ENCODE peak calls at places on chromosome 14, in eight cellular contexts. M is BE2C, L is left ventricle myocardium inferior, T is prostate gland, K is cardiac muscle cell, Z is mucosa of descending colon, A is psoas muscle, E is stomach. H is an unnamed sample. For H3K4me1, the result is how much of the 10 kb centered on the place peaks cover.

GRCh38 chr14:32078030-32078793 is 1.1 kb downstream of the ARHGAP5 start:
- DNase-seq in Z (peak), K (peak), E (peak), A (peak), T (peak), M (peak), L (peak), H (peak)

GRCh38 chr14:36214476-36215216 is 38.1 kb upstream of the PTCSC3 start:
- DNase-seq in Z (no peak), T (no peak), K (no peak), E (no peak), L (no peak), M (no peak), A (no peak), H (no peak)

GRCh38 chr14:73180385-73180805 is 44.1 kb downstream of the PSEN1 start:
- DNase-seq in A (no peak), T (no peak), Z (no peak), E (no peak), M (no peak), L (no peak), K (peak), H (no peak)

GRCh38 chr14:38238881-38239280 is 17.0 kb downstream of the CLEC14A start:
- DNase-seq in A (no peak), M (no peak), E (no peak), L (no peak), K (no peak), Z (no peak), T (no peak), H (no peak)

GRCh38 chr14:23578560-23579310 is at the start of gene JPH4:
- DNase-seq in K (no peak), L (no peak), Z (no peak), M (no peak), T (no peak), E (peak), A (no peak), H (no peak)

GRCh38 chr14:56532546-56532945 is 47.1 kb upstream of the TMEM260 start:
- DNase-seq in K (no peak), T (no peak), M (no peak), E (no peak), L (no peak), Z (peak), A (no peak), H (no peak)

GRCh38 chr14:71208702-71209357 is 301.6 kb downstream of the PCNX1 start:
- DNase-seq in L (no peak), T (no peak), K (no peak), E (no peak), Z (no peak), M (no peak), A (no peak), H (no peak)

GRCh38 chr14:100419856-100420255 is 96.7 kb downstream of the SLC25A47 start:
- DNase-seq in Z (no peak), L (no peak), A (no peak), K (no peak), M (peak), T (no peak), E (no peak), H (no peak)

GRCh38 chr14:39229601-39230110 is 4.1 kb upstream of the MIA2 start:
- DNase-seq in K (no peak), A (no peak), L (no peak), Z (no peak), E (no peak), M (no peak), T (no peak), H (no peak)

GRCh38 chr14:39176263-39177167 is 1.5 kb downstream of the PNN start:
- DNase-seq in A (no peak), T (no peak), Z (no peak), E (no peak), K (no peak), M (no peak), L (no peak), H (no peak)

GRCh38 chr14:61119006-61119405 is 138.0 kb downstream of the SLC38A6 start:
- DNase-seq in L (no peak), M (no peak), A (no peak), E (no peak), K (no peak), Z (no peak), T (no peak), H (no peak)

GRCh38 chr14:53450871-53451270 is 297.7 kb upstream of the DDHD1 start:
- DNase-seq in K (peak), A (no peak), Z (peak), M (no peak), E (peak), T (peak), L (no peak), H (peak)

GRCh38 chr14:55297611-55298323 is 26.5 kb downstream of the FBXO34 start:
- DNase-seq in A (no peak), L (no peak), Z (peak), M (no peak), K (no peak), E (peak), T (peak), H (peak)

GRCh38 chr14:73344304-73344703 is 107.0 kb downstream of the PAPLN start:
- DNase-seq in A (no peak), M (no peak), Z (no peak), K (no peak), T (no peak), L (no peak), E (no peak), H (no peak)

GRCh38 chr14:58238252-58239247 is 6.1 kb upstream of the PSMA3 start:
- DNase-seq in A (no peak), T (no peak), L (no peak), M (peak), Z (peak), E (no peak), K (peak), H (no peak)

GRCh38 chr14:36580856-36581831 is 1.3 kb downstream of the NKX2-8 start:
- DNase-seq in Z (peak), M (no peak), K (peak), T (peak), A (peak), E (no peak), L (peak), H (no peak)

GRCh38 chr14:32898876-32899275 is 39.8 kb upstream of the NPAS3 start:
- DNase-seq in E (no peak), Z (no peak), K (no peak), T (no peak), A (no peak), M (no peak), L (no peak), H (no peak)

GRCh38 chr14:21087294-21088091 is 11.0 kb downstream of the ZNF219 start:
- DNase-seq in K (peak), A (peak), Z (no peak), M (no peak), L (no peak), T (no peak), E (no peak), H (no peak)

GRCh38 chr14:75803768-75804167 is 142.7 kb downstream of the TTLL5 start:
- DNase-seq in L (no peak), K (peak), E (no peak), T (no peak), A (no peak), Z (no peak), M (no peak), H (no peak)

GRCh38 chr14:24442240-24443052 is at the start of gene SDR39U1:
- DNase-seq in Z (peak), A (peak), L (peak), E (peak), M (peak), K (peak), T (peak), H (peak)

GRCh38 chr14:106820119-106820518 is 1293.7 kb downstream of the TMEM121 start:
- DNase-seq in E (no peak), M (no peak), T (no peak), K (no peak), L (no peak), Z (no peak), A (no peak), H (no peak)

GRCh38 chr14:39034481-39035296 is 68.3 kb downstream of the SEC23A start:
- DNase-seq in L (no peak), M (peak), A (no peak), Z (peak), T (no peak), K (peak), E (no peak), H (no peak)

GRCh38 chr14:104146651-104147345 is 8.4 kb downstream of the KIF26A start:
- DNase-seq in L (peak), E (no peak), Z (no peak), T (no peak), A (peak), M (peak), K (no peak), H (no peak)

GRCh38 chr14:99339551-99339950 is 67.6 kb upstream of the BCL11B start:
- DNase-seq in T (no peak), E (no peak), K (no peak), A (no peak), Z (no peak), L (no peak), M (no peak), H (no peak)

GRCh38 chr14:53226553-53226952 is 73.4 kb upstream of the DDHD1 start:
- DNase-seq in M (peak), L (peak), Z (no peak), A (peak), E (no peak), T (no peak), K (peak), H (no peak)

GRCh38 chr14:98896476-98896875 is 375.5 kb downstream of the BCL11B start:
- DNase-seq in M (no peak), Z (no peak), T (no peak), L (no peak), K (no peak), E (no peak), A (no peak), H (no peak)

GRCh38 chr14:86086962-86087361 is 557.0 kb downstream of the FLRT2 start:
- DNase-seq in Z (no peak), A (no peak), K (no peak), M (no peak), E (no peak), T (no peak), L (no peak), H (no peak)

GRCh38 chr14:21098134-21098891 is at the start of gene ZNF219:
- DNase-seq in A (peak), T (peak), Z (peak), K (peak), E (peak), L (peak), M (peak), H (peak)

GRCh38 chr14:99121027-99121875 is 150.7 kb downstream of the BCL11B start:
- DNase-seq in A (no peak), E (peak), T (no peak), Z (no peak), K (no peak), L (no peak), M (no peak), H (peak)

GRCh38 chr14:80464531-80465149 is 253.3 kb upstream of the DIO2 start:
- DNase-seq in Z (no peak), A (no peak), K (no peak), E (no peak), L (no peak), T (no peak), M (no peak), H (no peak)

GRCh38 chr14:45085004-45085403 is 1.1 kb downstream of the PRPF39 start:
- DNase-seq in Z (no peak), A (no peak), E (no peak), L (no peak), M (no peak), T (no peak), K (peak), H (no peak)

GRCh38 chr14:77570706-77571293 is 45.6 kb downstream of the SPTLC2 start:
- DNase-seq in Z (no peak), T (no peak), M (peak), A (no peak), K (peak), E (no peak), L (no peak), H (no peak)

GRCh38 chr14:49969961-49970360 is 77.1 kb downstream of the ARF6 start:
- DNase-seq in T (no peak), M (no peak), L (no peak), Z (no peak), K (no peak), A (no peak), E (no peak), H (no peak)
- H3K4me1 ChIP-seq in T (under half), M (under half), L (under half), Z (under half), K (under half), A (under half), E (half or more), H (under half)

GRCh38 chr14:93691042-93691780 is 97.1 kb downstream of the PRIMA1 start:
- DNase-seq in K (no peak), T (no peak), Z (no peak), E (no peak), A (no peak), M (no peak), L (no peak), H (no peak)
- TF ChIP-seq CTCF in K (no peak), T (no peak), Z (no peak), E (no peak), A (no peak), M (peak), L (no peak), H (no peak)

DNA sequence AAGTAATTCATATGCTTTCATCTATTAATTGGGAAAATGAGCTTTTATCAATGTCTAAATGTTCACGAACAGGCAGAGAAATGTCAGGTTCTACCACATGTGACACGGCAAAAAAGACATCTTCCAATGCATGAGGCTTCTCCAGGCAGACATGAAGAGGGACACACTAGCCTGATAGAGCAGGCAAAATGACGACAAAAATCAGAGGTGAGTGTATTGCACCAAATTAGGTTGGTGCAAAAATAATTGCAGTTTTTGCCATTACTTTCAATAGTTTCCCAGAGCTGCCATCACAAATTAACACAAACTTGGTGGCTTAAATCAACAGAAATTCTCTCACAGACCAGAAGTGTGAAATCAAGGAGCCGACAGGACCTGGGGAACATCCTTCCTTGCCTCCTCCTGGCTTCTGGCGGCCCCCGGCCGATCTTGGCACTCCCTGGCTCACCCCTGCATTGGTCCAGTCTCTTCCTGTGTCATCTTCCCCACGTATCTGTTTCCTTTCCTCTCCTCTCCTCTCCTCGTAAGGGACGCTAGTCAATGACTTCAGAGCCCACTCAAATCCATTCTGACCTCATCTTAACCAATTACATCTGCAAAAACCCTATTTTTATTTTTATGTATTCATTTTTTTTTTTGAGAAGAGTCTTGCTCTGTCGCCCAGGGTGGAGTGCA is 33.7 kb downstream of the FOXN3 start:
- DNase-seq in Z (no peak), K (no peak), L (no peak), M (no peak), A (no peak), E (no peak), T (no peak), H (no peak)
- H3K4me1 ChIP-seq in Z (under half), K (under half), L (half or more), M (under half), A (under half), E (under half), T (under half), H (under half)

DNA sequence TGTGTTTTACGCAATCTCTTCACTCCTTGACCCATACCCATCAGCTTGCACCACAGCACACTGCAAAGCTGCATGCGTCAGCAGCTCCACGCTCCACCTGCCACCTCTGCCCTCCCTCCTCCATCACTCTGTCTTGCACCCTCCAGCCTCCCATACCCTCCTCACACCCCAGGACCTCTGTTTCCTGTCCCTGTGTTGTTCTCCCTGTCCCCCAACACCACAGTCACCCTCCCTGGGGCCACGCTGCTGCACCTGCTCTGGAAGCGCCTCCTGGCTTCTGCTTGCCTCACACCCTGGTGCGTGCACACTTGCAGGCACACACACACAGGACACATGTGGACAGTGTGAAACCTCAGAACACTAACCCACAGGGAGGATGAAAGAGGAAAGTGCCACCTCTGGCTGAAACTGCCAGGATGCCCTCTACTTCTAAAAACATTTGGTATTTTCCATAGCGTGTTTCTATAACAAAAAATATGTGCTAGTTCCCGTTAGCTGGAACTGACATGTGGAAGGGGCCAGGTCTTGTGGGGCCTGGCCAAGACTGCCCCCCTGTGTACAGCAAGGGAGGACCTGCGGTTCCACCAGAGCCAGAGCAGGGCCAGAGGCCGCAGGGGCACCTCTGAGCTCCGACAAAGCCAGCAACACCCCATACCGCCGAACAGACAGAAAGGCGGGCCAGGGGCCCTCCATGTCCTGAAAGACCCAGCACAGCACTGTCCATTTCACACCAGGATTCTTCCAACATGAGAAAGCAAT is 10.0 kb downstream of the BRF1 start:
- DNase-seq in T (no peak), K (no peak), Z (no peak), L (no peak), M (peak), A (no peak), E (no peak), H (no peak)
- TF ChIP-seq CTCF in T (no peak), K (no peak), Z (no peak), L (no peak), M (peak), A (no peak), E (no peak), H (no peak)

GRCh38 chr14:64706119-64706465 is 1.9 kb downstream of the PLEKHG3 start:
- DNase-seq in M (peak), L (no peak), Z (no peak), T (no peak), A (no peak), K (no peak), E (no peak), H (no peak)

GRCh38 chr14:64704145-64704742 is at the start of gene PLEKHG3:
- DNase-seq in L (peak), E (peak), K (peak), T (peak), Z (peak), M (peak), A (peak), H (peak)

GRCh38 chr14:64704743-64705405 is 650 bp downstream of the PLEKHG3 start:
- DNase-seq in L (no peak), E (peak), T (peak), A (peak), K (peak), Z (peak), M (peak), H (peak)

GRCh38 chr14:64706552-64707193 is 2.4 kb downstream of the PLEKHG3 start:
- DNase-seq in L (no peak), K (no peak), M (peak), T (no peak), Z (no peak), E (no peak), A (no peak), H (no peak)

DNA sequence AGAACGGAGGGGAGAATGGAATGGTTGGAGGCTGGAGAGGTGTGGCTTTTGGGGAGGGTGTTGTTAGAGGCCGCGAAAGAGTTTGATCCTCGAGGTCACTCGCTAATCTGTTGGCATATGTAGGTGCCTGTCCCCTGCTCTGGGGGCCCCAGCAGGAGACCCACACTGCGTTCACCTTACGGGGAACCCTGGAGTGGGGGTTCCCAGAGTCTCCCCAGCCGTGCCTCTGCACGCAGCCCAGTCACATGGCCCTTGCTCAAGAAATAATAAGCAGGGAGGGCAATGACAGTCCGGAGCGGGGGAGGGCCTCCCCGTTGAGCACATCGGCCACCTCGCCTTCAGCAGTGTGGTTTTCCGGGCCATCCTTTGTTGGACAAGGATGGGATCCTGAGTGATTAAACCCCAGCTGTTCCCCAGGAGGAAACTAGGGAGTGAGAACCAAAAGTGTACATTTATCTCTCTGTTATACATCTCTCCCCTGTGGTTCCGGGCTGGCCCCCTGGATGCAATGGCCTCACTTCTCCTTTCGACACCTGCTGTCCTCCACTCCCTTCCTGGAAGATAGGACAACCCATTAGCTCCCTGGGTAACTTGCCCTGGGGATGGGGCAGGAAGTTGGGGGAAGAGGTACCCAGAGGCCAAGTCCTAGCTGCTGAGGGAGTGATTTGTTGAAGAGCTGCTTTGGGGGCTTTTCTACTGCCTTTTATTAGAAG is 1.3 kb downstream of the PLEKHG3 start:
- DNase-seq in M (peak), A (peak), Z (no peak), E (no peak), T (peak), L (no peak), K (no peak), H (peak)
- H3K4me1 ChIP-seq in M (under half), A (under half), Z (under half), E (half or more), T (under half), L (half or more), K (half or more), H (under half)

GRCh38 chr14:40870252-40870651 is 736.4 kb upstream of the LRFN5 start:
- DNase-seq in L (no peak), Z (no peak), E (no peak), M (no peak), A (no peak), K (no peak), T (no peak), H (no peak)
- TF ChIP-seq CTCF in L (no peak), Z (no peak), E (no peak), M (no peak), A (no peak), K (no peak), T (no peak), H (no peak)

DNA sequence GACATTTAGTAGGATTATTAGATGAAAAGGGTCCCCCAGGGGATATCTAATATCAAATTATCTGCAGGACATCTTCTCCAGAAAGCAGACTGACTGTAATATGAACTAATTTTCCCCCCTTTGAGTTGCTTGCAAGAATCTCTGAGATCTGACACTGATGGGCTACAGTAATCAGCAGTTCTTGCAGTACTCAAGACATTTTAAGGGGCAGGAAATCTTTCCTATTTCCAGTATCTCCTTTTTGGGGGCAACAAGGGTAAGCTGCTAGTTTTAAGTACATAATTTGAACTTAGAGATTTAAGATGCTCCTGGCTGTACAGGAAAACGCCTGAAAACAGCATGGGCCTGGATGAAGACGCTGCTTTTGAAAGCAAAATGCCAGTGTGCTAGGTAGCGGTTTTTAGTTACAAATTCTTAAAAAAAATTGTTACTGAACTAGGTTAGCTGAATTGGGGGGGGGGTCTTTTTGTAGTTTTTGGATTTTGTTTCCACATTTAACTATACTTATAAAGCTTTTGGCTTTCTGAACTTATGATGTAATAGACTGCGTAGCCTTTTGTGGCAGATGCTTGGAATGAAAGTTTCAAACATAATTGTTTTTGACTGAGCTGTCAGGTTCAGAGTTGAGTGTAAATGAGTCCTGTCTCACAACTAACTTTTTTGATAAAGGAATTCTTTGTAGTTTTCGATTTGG is 2.3 kb downstream of the FRMD6 start:
- DNase-seq in Z (no peak), E (no peak), A (no peak), T (no peak), K (no peak), M (no peak), L (no peak), H (no peak)
- H3K4me1 ChIP-seq in Z (under half), E (under half), A (under half), T (under half), K (under half), M (under half), L (half or more), H (under half)